ENCODE peak calls at places on chromosomes 1 and 21, in five cellular contexts. Z is IMR-90, I is dermis blood vessel endothelial cell, Q is NCI-H2029 treated with DMSO at 0.1 percent for 48 hours, E is cortex of kidney. V is an unnamed sample.

GRCh38 chr1:220485791-220486190 is 42.1 kb upstream of the MARK1 start:
- DNase-seq in Z (no peak), I (no peak), Q (no peak), E (no peak), V (no peak)

GRCh38 chr1:246203180-246203579 is 303.9 kb downstream of the SMYD3 start:
- DNase-seq in Z (no peak), I (no peak), Q (no peak), E (no peak), V (no peak)

GRCh38 chr1:42484382-42484781 is 21.3 kb downstream of the CCDC30 start:
- DNase-seq in Z (peak), I (peak), Q (no peak), E (no peak), V (no peak)

GRCh38 chr1:162548170-162548569 is 13.4 kb upstream of the UAP1 start:
- DNase-seq in Z (peak), I (no peak), Q (no peak), E (no peak), V (no peak)

GRCh38 chr1:156935719-156936118 is 15.3 kb downstream of the LRRC71 start:
- DNase-seq in Z (no peak), I (no peak), Q (no peak), E (no peak), V (no peak)

GRCh38 chr1:82399093-82399492 is 598.4 kb downstream of the ADGRL2 start:
- DNase-seq in Z (peak), I (peak), Q (no peak), E (no peak), V (no peak)

GRCh38 chr1:8394456-8395321 is 76.8 kb downstream of the SLC45A1 start:
- DNase-seq in Z (peak), I (peak), Q (no peak), E (no peak), V (no peak)

GRCh38 chr21:42473495-42474042 is 22.5 kb downstream of the RSPH1 start:
- DNase-seq in Z (no peak), I (no peak), Q (no peak), E (no peak), V (no peak)

V was measured in right lobe of liver.